ENCODE peak calls at places on chromosome 17, in six cellular contexts. D, Z, O, E, X and K are unnamed samples.

GRCh38 chr17:74928786-74929185 is 4.7 kb downstream of the OTOP2 start:
- DNase-seq in D (no peak), Z (no peak), O (no peak), E (no peak), X (no peak), K (no peak)

GRCh38 chr17:49515196-49515770 is 20.2 kb downstream of the NGFR start:
- DNase-seq in D (peak; percentile 88), Z (no peak), O (peak; percentile 88), E (peak; percentile 95), X (peak; percentile 49), K (no peak)

GRCh38 chr17:76421054-76421427 is 31.9 kb downstream of the UBE2O start:
- DNase-seq in D (no peak), Z (no peak), O (no peak), E (no peak), X (no peak), K (no peak)

GRCh38 chr17:40352044-40352778 is 12.3 kb downstream of the GJD3 start:
- DNase-seq in D (no peak), Z (no peak), O (no peak), E (peak; percentile 64), X (no peak), K (no peak)

GRCh38 chr17:16106161-16106891 is 106.7 kb downstream of the TTC19 start:
- DNase-seq in D (no peak), Z (no peak), O (peak; percentile 1), E (no peak), X (no peak), K (no peak)

GRCh38 chr17:5610956-5611355 is 26.6 kb upstream of the NLRP1 start:
- DNase-seq in D (no peak), Z (no peak), O (no peak), E (no peak), X (no peak), K (no peak)

GRCh38 chr17:4908301-4908700 is 5.4 kb upstream of the CHRNE start:
- DNase-seq in D (no peak), Z (no peak), O (no peak), E (no peak), X (no peak), K (no peak)

GRCh38 chr17:40551091-40551873 is 14.0 kb downstream of the CCR7 start:
- DNase-seq in D (no peak), Z (no peak), O (peak; percentile 100), E (peak; percentile 94), X (peak; percentile 91), K (peak; percentile 7)

GRCh38 chr17:1275962-1276736 is 3.3 kb upstream of the TRARG1 start:
- DNase-seq in D (peak; percentile 31), Z (peak; percentile 66), O (no peak), E (peak; percentile 76), X (peak; percentile 79), K (peak; percentile 71)

GRCh38 chr17:44159519-44160210 is 10.8 kb upstream of the ASB16 start:
- DNase-seq in D (no peak), Z (no peak), O (no peak), E (no peak), X (no peak), K (no peak)

GRCh38 chr17:19382581-19383444 is 4.2 kb downstream of the MFAP4 start:
- DNase-seq in D (no peak), Z (no peak), O (no peak), E (peak; percentile 53), X (no peak), K (no peak)

GRCh38 chr17:50452627-50453300 is 15.9 kb downstream of the CHAD start:
- DNase-seq in D (no peak), Z (no peak), O (peak; percentile 21), E (no peak), X (no peak), K (no peak)

GRCh38 chr17:13030459-13031305 is 12.9 kb upstream of the ELAC2 start:
- DNase-seq in D (peak; percentile 41), Z (peak; percentile 45), O (no peak), E (peak; percentile 59), X (peak; percentile 49), K (peak; percentile 25)

GRCh38 chr17:42743595-42744282 is 1.1 kb downstream of the EZH1 start:
- DNase-seq in D (no peak), Z (no peak), O (no peak), E (no peak), X (peak; percentile 61), K (no peak)

GRCh38 chr17:4605826-4606225 is 21.5 kb downstream of the SMTNL2 start:
- DNase-seq in D (peak; percentile 20), Z (no peak), O (no peak), E (peak; percentile 74), X (no peak), K (no peak)

GRCh38 chr17:29176500-29177351 is 3.5 kb downstream of the MYO18A start:
- DNase-seq in D (peak; percentile 88), Z (peak; percentile 54), O (no peak), E (peak; percentile 79), X (peak; percentile 70), K (no peak)

GRCh38 chr17:21214777-21215541 is 998 bp upstream of the TMEM11 start:
- DNase-seq in D (no peak), Z (no peak), O (no peak), E (no peak), X (peak; percentile 28), K (no peak)

GRCh38 chr17:3033248-3033640 is 30.2 kb downstream of the OR1D5 start:
- DNase-seq in D (no peak), Z (no peak), O (no peak), E (peak; percentile 39), X (no peak), K (no peak)

GRCh38 chr17:8707591-8708453 is 36.8 kb downstream of the CCDC42 start:
- DNase-seq in D (no peak), Z (no peak), O (no peak), E (peak; percentile 64), X (no peak), K (no peak)

GRCh38 chr17:43409131-43409530 is 10.3 kb downstream of the ARL4D start:
- DNase-seq in D (no peak), Z (no peak), O (no peak), E (no peak), X (no peak), K (no peak)

GRCh38 chr17:4559139-4559791 is 1.1 kb downstream of the GGT6 start:
- DNase-seq in D (no peak), Z (no peak), O (no peak), E (no peak), X (no peak), K (no peak)

GRCh38 chr17:43388198-43389021 is 10.4 kb upstream of the ARL4D start:
- DNase-seq in D (peak; percentile 76), Z (peak; percentile 80), O (peak; percentile 81), E (peak; percentile 97), X (peak; percentile 87), K (peak; percentile 94)

GRCh38 chr17:7716299-7716886 is 1.2 kb upstream of the DNAH2 start:
- DNase-seq in D (no peak), Z (no peak), O (no peak), E (no peak), X (no peak), K (no peak)

GRCh38 chr17:63819131-63819530 is 8.1 kb upstream of the PSMC5 start:
- DNase-seq in D (no peak), Z (no peak), O (no peak), E (no peak), X (no peak), K (no peak)

GRCh38 chr17:56835259-56835575 is 1.3 kb downstream of the DGKE start:
- DNase-seq in D (no peak), Z (no peak), O (no peak), E (no peak), X (no peak), K (no peak)

GRCh38 chr17:33049781-33050414 is 58.3 kb downstream of the SPACA3 start:
- DNase-seq in D (peak; percentile 27), Z (peak; percentile 18), O (no peak), E (peak; percentile 72), X (peak; percentile 76), K (peak; percentile 28)

DNA sequence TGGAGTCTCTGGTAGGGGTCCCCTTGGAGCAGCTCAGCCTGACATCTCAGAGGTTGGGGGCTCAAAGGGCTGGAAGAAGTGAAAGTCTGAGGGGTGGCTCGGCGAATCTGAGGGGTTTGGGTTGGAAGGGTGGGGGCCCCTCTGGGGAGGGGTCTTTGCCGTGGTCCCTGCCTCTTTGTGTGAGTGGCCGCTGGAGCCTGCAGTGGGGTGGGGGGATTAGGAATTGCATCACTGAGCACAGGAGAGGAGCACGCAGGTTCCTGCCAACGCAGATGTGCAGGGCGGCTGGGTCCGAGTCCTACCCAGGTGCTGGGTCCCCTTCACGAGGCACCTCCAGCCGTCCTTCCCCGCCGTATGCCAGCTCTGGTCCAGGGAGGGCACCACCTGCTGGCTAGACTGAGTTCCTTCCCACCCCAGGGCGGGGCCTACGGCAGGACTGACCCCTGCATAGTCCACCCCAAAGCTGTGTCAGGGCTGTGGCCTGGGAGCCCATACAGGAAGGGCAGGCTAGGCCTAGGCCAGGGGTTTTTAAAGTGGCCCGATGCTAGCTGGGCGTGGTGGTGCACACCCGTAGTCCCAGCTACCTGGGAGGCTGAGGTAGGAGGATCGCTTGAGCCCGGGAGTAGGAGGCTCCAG is 9.9 kb downstream of the FMNL1 start:
- DNase-seq in D (no peak), Z (no peak), O (no peak), E (no peak), X (peak; percentile 94), K (no peak)
- TF ChIP-seq CTCF in D (peak; percentile 44), Z (peak; percentile 55), O (no peak), E (no peak), X (peak; percentile 61), K (peak; percentile 15)

GRCh38 chr17:17315142-17315821 is 12.1 kb downstream of the NT5M start:
- DNase-seq in D (no peak), Z (no peak), O (no peak), E (no peak), X (no peak), K (no peak)

GRCh38 chr17:17314501-17315071 is 11.4 kb downstream of the NT5M start:
- DNase-seq in D (no peak), Z (no peak), O (no peak), E (no peak), X (no peak), K (no peak)

GRCh38 chr17:17313350-17313991 is 10.3 kb downstream of the NT5M start:
- DNase-seq in D (peak; percentile 68), Z (peak; percentile 46), O (no peak), E (peak; percentile 75), X (peak; percentile 85), K (peak; percentile 56)
- TF ChIP-seq CTCF in D (peak; percentile 90), Z (peak; percentile 71), O (peak; percentile 52), E (peak; percentile 54), X (peak; percentile 64), K (peak; percentile 64)

GRCh38 chr17:37650419-37651003 is 7.3 kb upstream of the DDX52 start:
- DNase-seq in D (peak; percentile 21), Z (no peak), O (no peak), E (peak; percentile 63), X (peak; percentile 67), K (no peak)
- TF ChIP-seq CTCF in D (peak; percentile 44), Z (peak; percentile 67), O (peak; percentile 53), E (peak; percentile 49), X (peak; percentile 90), K (no peak)

GRCh38 chr17:47315451-47316266 is 8.1 kb upstream of the EFCAB13 start:
- DNase-seq in D (peak; percentile 65), Z (no peak), O (no peak), E (no peak), X (peak; percentile 84), K (no peak)
- TF ChIP-seq CTCF in D (peak; percentile 83), Z (peak; percentile 86), O (peak; percentile 69), E (peak; percentile 92), X (peak; percentile 97), K (peak; percentile 88)